ENCODE peak calls at places on chromosomes 2 and 18, in nine cellular contexts. B is transverse colon, N is GM23338, D is sigmoid colon, Q is spleen, R is endothelial cell of umbilical vein, G is Panc1, O is HCT116, K is upper lobe of left lung. C is an unnamed sample.
A peak's percentile ranks its signal among the peaks of the same experiment; 100 is the strongest.

GRCh38 chr2:66866331-66867037 is 431.6 kb downstream of the MEIS1 start:
- DNase-seq in N (no peak), B (no peak), D (no peak), K (no peak), G (no peak), Q (no peak), O (no peak), R (no peak), C (no peak)

GRCh38 chr2:99066075-99066557 is 75.4 kb upstream of the C2orf15 start:
- DNase-seq in O (peak; percentile 44), Q (no peak), G (peak; percentile 20), K (no peak), N (peak; percentile 62), D (no peak), R (peak; percentile 67), B (no peak), C (no peak)

GRCh38 chr2:117481608-117482007 is 332.9 kb upstream of the DDX18 start:
- DNase-seq in D (no peak), B (no peak), Q (no peak), K (no peak), G (no peak), R (no peak), N (no peak), O (no peak), C (no peak)

GRCh38 chr2:201837391-201837790 is 31.1 kb downstream of the CDK15 start:
- DNase-seq in R (no peak), D (no peak), Q (no peak), B (no peak), N (no peak), O (no peak), G (no peak), K (no peak), C (no peak)

GRCh38 chr2:67339234-67339885 is 57.8 kb upstream of the ETAA1 start:
- DNase-seq in D (no peak), N (peak; percentile 40), K (no peak), B (no peak), Q (no peak), G (no peak), R (no peak), O (no peak), C (no peak)

GRCh38 chr2:207505728-207506127 is 24.0 kb upstream of the CREB1 start:
- DNase-seq in G (peak; percentile 87), D (no peak), O (no peak), B (no peak), K (no peak), Q (no peak), R (peak; percentile 29), N (peak; percentile 58), C (no peak)

GRCh38 chr2:144049137-144049536 is 470.8 kb downstream of the ZEB2 start:
- DNase-seq in D (no peak), O (no peak), G (no peak), R (no peak), B (no peak), K (no peak), N (no peak), Q (no peak), C (no peak)

GRCh38 chr2:13654416-13654815 is 937.7 kb downstream of the TRIB2 start:
- DNase-seq in Q (no peak), G (no peak), D (no peak), K (no peak), B (no peak), O (no peak), R (no peak), N (no peak), C (no peak)

GRCh38 chr2:186575302-186575701 is 14.6 kb upstream of the ITGAV start:
- DNase-seq in Q (no peak), O (peak; percentile 83), B (no peak), R (peak; percentile 98), D (no peak), K (peak; percentile 51), G (peak; percentile 79), N (peak; percentile 49), C (no peak)

GRCh38 chr2:26786207-26787023 is 559 bp downstream of the CENPA start:
- DNase-seq in K (no peak), Q (peak; percentile 59), G (no peak), B (no peak), R (peak; percentile 15), O (no peak), N (no peak), D (no peak), C (no peak)

GRCh38 chr2:106956879-106957278 is 70.9 kb upstream of the ST6GAL2 start:
- DNase-seq in G (no peak), O (no peak), D (no peak), N (peak; percentile 16), B (no peak), R (no peak), K (no peak), Q (no peak), C (no peak)

GRCh38 chr18:8745355-8746014 is 40.1 kb downstream of the MTCL1 start:
- DNase-seq in Q (no peak), N (no peak), R (no peak), B (no peak), O (no peak), K (no peak), D (no peak), G (no peak), C (no peak)

GRCh38 chr2:26988165-26988879 is 17.9 kb downstream of the MAPRE3 start:
- DNase-seq in B (no peak), N (no peak), Q (no peak), O (no peak), D (no peak), K (no peak), R (no peak), G (no peak), C (no peak)

GRCh38 chr2:218075975-218076811 is 7.1 kb downstream of the RUFY4 start:
- DNase-seq in N (peak; percentile 64), R (no peak), D (no peak), O (no peak), G (no peak), B (no peak), K (no peak), Q (no peak), C (no peak)

GRCh38 chr2:12173943-12174340 is 427.5 kb downstream of the LPIN1 start:
- DNase-seq in Q (no peak), D (no peak), O (no peak), K (no peak), R (no peak), G (no peak), B (no peak), N (no peak), C (no peak)

GRCh38 chr2:45170191-45170975 is 161.1 kb upstream of the SIX2 start:
- DNase-seq in B (no peak), G (no peak), D (no peak), N (peak; percentile 79), O (no peak), R (no peak), Q (no peak), K (no peak), C (no peak)

GRCh38 chr2:850429-850828 is 100.2 kb upstream of the SNTG2 start:
- DNase-seq in N (no peak), O (no peak), R (no peak), K (no peak), B (no peak), G (peak; percentile 24), D (no peak), Q (no peak), C (peak; percentile 40)

DNA sequence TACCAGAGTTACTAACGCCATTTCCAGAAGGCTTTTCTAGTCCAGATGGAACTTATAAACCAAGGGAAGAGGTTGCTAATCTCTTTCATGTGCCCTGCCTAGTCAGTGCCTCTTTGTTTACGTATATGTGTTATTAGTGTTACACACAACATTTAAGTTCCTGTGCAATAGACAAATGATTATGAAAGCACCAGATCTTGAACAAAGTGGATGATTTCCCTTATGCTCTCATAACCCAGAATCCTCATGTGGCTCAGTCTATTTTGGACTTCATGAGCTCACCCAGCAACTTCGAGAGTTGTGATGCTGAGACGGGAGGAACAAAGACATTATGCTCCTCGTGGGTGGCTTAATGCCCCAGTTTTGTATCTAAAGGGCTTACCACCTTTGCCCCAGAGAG is 214.4 kb upstream of the SP5 start:
- DNase-seq in O (no peak), Q (no peak), K (no peak), G (no peak), D (no peak), B (no peak), N (no peak), R (no peak), C (no peak)
- TF ChIP-seq POLR2AphosphoS5 in O (no peak), Q (no peak), K (no peak), G (no peak), D (no peak), B (peak; percentile 35), N (no peak), R (no peak), C (no peak)

DNA sequence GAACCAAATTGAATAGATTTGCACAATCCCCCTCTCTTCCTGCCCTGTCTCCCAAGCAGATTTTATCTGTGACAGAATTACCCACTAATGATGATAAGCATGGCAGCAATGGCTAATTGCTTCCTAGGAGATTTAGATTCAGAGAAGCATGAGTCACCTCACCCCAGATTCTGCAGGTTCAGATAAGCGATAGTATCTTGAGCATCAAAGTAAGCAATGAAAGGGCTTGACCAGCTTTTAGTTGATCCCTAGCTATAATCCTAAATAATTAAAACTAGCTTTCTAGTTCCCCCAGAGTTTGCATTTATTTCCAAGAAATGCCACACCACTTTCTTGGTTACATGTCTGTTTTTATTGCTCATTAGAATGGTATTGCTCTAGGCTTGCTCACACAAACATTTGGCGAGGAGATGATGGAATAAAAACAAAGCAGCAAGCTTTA is 204.3 kb downstream of the GULP1 start:
- DNase-seq in R (no peak), B (no peak), N (no peak), G (no peak), O (peak; percentile 86), K (no peak), D (no peak), Q (no peak), C (no peak)
- TF ChIP-seq POLR2AphosphoS5 in R (no peak), B (no peak), N (no peak), G (no peak), O (peak; percentile 24), K (no peak), D (no peak), Q (no peak), C (no peak)

GRCh38 chr18:68504441-68505221 is 210.3 kb downstream of the TMX3 start:
- DNase-seq in R (no peak), K (no peak), Q (no peak), N (peak; percentile 11), B (no peak), D (no peak), O (no peak), G (no peak), C (no peak)
- TF ChIP-seq POLR2AphosphoS5 in R (no peak), K (no peak), Q (no peak), N (no peak), B (no peak), D (no peak), O (no peak), G (no peak), C (no peak)

GRCh38 chr2:10599921-10600320 is 89.9 kb downstream of the NOL10 start:
- DNase-seq in O (no peak), G (no peak), Q (no peak), K (no peak), N (no peak), R (peak; percentile 14), B (no peak), D (no peak), C (no peak)
- TF ChIP-seq POLR2AphosphoS5 in O (no peak), G (no peak), Q (no peak), K (no peak), N (no peak), R (no peak), B (no peak), D (no peak), C (no peak)

GRCh38 chr2:64260817-64261216 is 116.6 kb upstream of the PELI1 start:
- DNase-seq in R (peak; percentile 82), D (peak; percentile 78), K (peak; percentile 87), O (no peak), G (no peak), Q (peak; percentile 91), B (peak; percentile 71), N (no peak), C (no peak)
- TF ChIP-seq POLR2AphosphoS5 in R (peak; percentile 42), D (peak; percentile 42), K (peak; percentile 95), O (no peak), G (no peak), Q (peak; percentile 95), B (peak; percentile 45), N (no peak), C (peak; percentile 79)